ENCODE peak calls at places on chromosomes 4 and X, in four cellular contexts. One of them, this sample, is unnamed.

GRCh38 chrX:114626323-114626722 is 42.4 kb downstream of the HTR2C start:
- DNase-seq in neural progenitor cell: peak; percentile 39
- DNase-seq in AG10803: peak; percentile 25
- DNase-seq in MM.1S: peak; percentile 33
- DNase-seq in this sample: peak; percentile 32

GRCh38 chr4:90317785-90318184 is 190.6 kb downstream of the CCSER1 start:
- DNase-seq in neural progenitor cell: no peak
- DNase-seq in AG10803: peak; percentile 63
- DNase-seq in MM.1S: no peak
- DNase-seq in this sample: peak; percentile 48

GRCh38 chr4:37599092-37599800 is 86.9 kb downstream of the RELL1 start:
- DNase-seq in neural progenitor cell: no peak
- DNase-seq in AG10803: no peak
- DNase-seq in MM.1S: no peak
- DNase-seq in this sample: no peak

GRCh38 chr4:3026531-3026930 is 47.8 kb downstream of the HTT-AS start:
- DNase-seq in neural progenitor cell: no peak
- DNase-seq in AG10803: no peak
- DNase-seq in MM.1S: no peak
- DNase-seq in this sample: no peak

GRCh38 chrX:129797251-129797906 is 17.6 kb downstream of the SASH3 start:
- DNase-seq in neural progenitor cell: no peak
- DNase-seq in AG10803: no peak
- DNase-seq in MM.1S: no peak
- DNase-seq in this sample: no peak

GRCh38 chr4:140426610-140427103 is 791 bp downstream of the CLGN start:
- DNase-seq in neural progenitor cell: peak; percentile 73
- DNase-seq in AG10803: no peak
- DNase-seq in MM.1S: peak; percentile 41
- DNase-seq in this sample: no peak

GRCh38 chrX:151396042-151396826 is 772 bp upstream of the VMA21 start:
- DNase-seq in neural progenitor cell: no peak
- DNase-seq in AG10803: peak; percentile 74
- DNase-seq in MM.1S: peak; percentile 30
- DNase-seq in this sample: peak; percentile 65

GRCh38 chr4:130812117-130812765 is 1716.3 kb downstream of the C4orf33 start:
- DNase-seq in neural progenitor cell: no peak
- DNase-seq in AG10803: no peak
- DNase-seq in MM.1S: no peak
- DNase-seq in this sample: no peak

GRCh38 chrX:123202523-123202922 is 18.4 kb downstream of the GRIA3 start:
- DNase-seq in neural progenitor cell: no peak
- DNase-seq in AG10803: no peak
- DNase-seq in MM.1S: no peak
- DNase-seq in this sample: no peak

GRCh38 chr4:41145571-41146078 is 68.7 kb downstream of the APBB2 start:
- DNase-seq in neural progenitor cell: peak; percentile 60
- DNase-seq in AG10803: peak; percentile 66
- DNase-seq in MM.1S: peak; percentile 84
- DNase-seq in this sample: no peak

GRCh38 chr4:81652069-81652478 is 180.4 kb upstream of the RASGEF1B start:
- DNase-seq in neural progenitor cell: no peak
- DNase-seq in AG10803: no peak
- DNase-seq in MM.1S: no peak
- DNase-seq in this sample: no peak

GRCh38 chrX:17579021-17579420 is 158.3 kb upstream of the SCML1 start:
- DNase-seq in neural progenitor cell: no peak
- DNase-seq in AG10803: peak; percentile 49
- DNase-seq in MM.1S: no peak
- DNase-seq in this sample: no peak

GRCh38 chr4:119314356-119314755 is 7.6 kb downstream of the FABP2 start:
- DNase-seq in neural progenitor cell: peak; percentile 68
- DNase-seq in AG10803: peak; percentile 45
- DNase-seq in MM.1S: peak; percentile 55
- DNase-seq in this sample: peak; percentile 62

GRCh38 chr4:47209833-47210232 is 178.5 kb downstream of the GABRB1 start:
- DNase-seq in neural progenitor cell: no peak
- DNase-seq in AG10803: peak; percentile 42
- DNase-seq in MM.1S: no peak
- DNase-seq in this sample: peak; percentile 72

GRCh38 chrX:8191022-8191421 is 20.0 kb upstream of the VCX2 start:
- DNase-seq in neural progenitor cell: no peak
- DNase-seq in AG10803: no peak
- DNase-seq in MM.1S: no peak
- DNase-seq in this sample: peak; percentile 93

GRCh38 chr4:84547211-84547610 is 35.7 kb upstream of the CDS1 start:
- DNase-seq in neural progenitor cell: no peak
- DNase-seq in AG10803: no peak
- DNase-seq in MM.1S: no peak
- DNase-seq in this sample: peak; percentile 39

GRCh38 chr4:173486714-173487392 is 43.2 kb downstream of the HAND2 start:
- DNase-seq in neural progenitor cell: no peak
- DNase-seq in AG10803: no peak
- DNase-seq in MM.1S: no peak
- DNase-seq in this sample: no peak

GRCh38 chrX:19670854-19671620 is 155.7 kb upstream of the MAP3K15 start:
- DNase-seq in neural progenitor cell: peak; percentile 14
- DNase-seq in AG10803: peak; percentile 78
- DNase-seq in MM.1S: no peak
- DNase-seq in this sample: peak; percentile 64

GRCh38 chr4:138938371-138938699 is 77.2 kb upstream of the NOCT start:
- DNase-seq in neural progenitor cell: peak; percentile 54
- DNase-seq in AG10803: peak; percentile 46
- DNase-seq in MM.1S: peak; percentile 42
- DNase-seq in this sample: peak; percentile 65

GRCh38 chrX:15607067-15607466 is 6.3 kb upstream of the ACE2 start:
- DNase-seq in neural progenitor cell: no peak
- DNase-seq in AG10803: no peak
- DNase-seq in MM.1S: no peak
- DNase-seq in this sample: no peak

GRCh38 chrX:78019586-78020483 is 50.4 kb upstream of the PGAM4 start:
- DNase-seq in neural progenitor cell: no peak
- DNase-seq in AG10803: no peak
- DNase-seq in MM.1S: no peak
- DNase-seq in this sample: peak; percentile 64

GRCh38 chrX:103889216-103889615 is 57.2 kb upstream of the RAB9B start:
- DNase-seq in neural progenitor cell: no peak
- DNase-seq in AG10803: no peak
- DNase-seq in MM.1S: no peak
- DNase-seq in this sample: peak; percentile 4

GRCh38 chr4:26178874-26179273 is 141.9 kb upstream of the RBPJ start:
- DNase-seq in neural progenitor cell: no peak
- DNase-seq in AG10803: peak; percentile 16
- DNase-seq in MM.1S: no peak
- DNase-seq in this sample: no peak

GRCh38 chrX:10221651-10222050 is 64.9 kb downstream of the CLCN4 start:
- DNase-seq in neural progenitor cell: no peak
- DNase-seq in AG10803: no peak
- DNase-seq in MM.1S: no peak
- DNase-seq in this sample: no peak

GRCh38 chr4:159508917-159509500 is 406.1 kb downstream of the RAPGEF2 start:
- DNase-seq in neural progenitor cell: no peak
- DNase-seq in AG10803: no peak
- DNase-seq in MM.1S: no peak
- DNase-seq in this sample: no peak

GRCh38 chr4:159504634-159505033 is 401.8 kb downstream of the RAPGEF2 start:
- DNase-seq in neural progenitor cell: no peak
- DNase-seq in AG10803: no peak
- DNase-seq in MM.1S: no peak
- DNase-seq in this sample: peak; percentile 24

GRCh38 chr4:159503243-159503642 is 400.4 kb downstream of the RAPGEF2 start:
- DNase-seq in neural progenitor cell: peak; percentile 83
- DNase-seq in AG10803: no peak
- DNase-seq in MM.1S: no peak
- DNase-seq in this sample: no peak

GRCh38 chr4:159506801-159507517 is 404.1 kb downstream of the RAPGEF2 start:
- DNase-seq in neural progenitor cell: no peak
- DNase-seq in AG10803: no peak
- DNase-seq in MM.1S: no peak
- DNase-seq in this sample: no peak

GRCh38 chr4:159505275-159505975 is 402.5 kb downstream of the RAPGEF2 start:
- DNase-seq in neural progenitor cell: peak; percentile 11
- DNase-seq in AG10803: no peak
- DNase-seq in MM.1S: no peak
- DNase-seq in this sample: no peak
- H3K4me3 ChIP-seq in neural progenitor cell: no peak overlapping the region
- H3K4me3 ChIP-seq in AG10803: no peak overlapping the region
- H3K4me3 ChIP-seq in MM.1S: no peak overlapping the region
- H3K4me3 ChIP-seq in this sample: no peak overlapping the region

GRCh38 chr4:186946140-186946539 is 222.5 kb upstream of the FAT1 start:
- DNase-seq in neural progenitor cell: peak; percentile 42
- DNase-seq in AG10803: no peak
- DNase-seq in MM.1S: no peak
- DNase-seq in this sample: no peak

GRCh38 chr4:186943607-186943908 is 219.9 kb upstream of the FAT1 start:
- DNase-seq in neural progenitor cell: no peak
- DNase-seq in AG10803: no peak
- DNase-seq in MM.1S: no peak
- DNase-seq in this sample: no peak

GRCh38 chr4:186948361-186949291 is 225.0 kb upstream of the FAT1 start:
- DNase-seq in neural progenitor cell: peak; percentile 73
- DNase-seq in AG10803: peak; percentile 45
- DNase-seq in MM.1S: no peak
- DNase-seq in this sample: no peak

GRCh38 chr4:186949847-186950246 is 226.2 kb upstream of the FAT1 start:
- DNase-seq in neural progenitor cell: no peak
- DNase-seq in AG10803: no peak
- DNase-seq in MM.1S: no peak
- DNase-seq in this sample: no peak

GRCh38 chr4:186946682-186947294 is 223.1 kb upstream of the FAT1 start:
- DNase-seq in neural progenitor cell: peak; percentile 63
- DNase-seq in AG10803: no peak
- DNase-seq in MM.1S: no peak
- DNase-seq in this sample: peak; percentile 69
- TF ChIP-seq CTCF in neural progenitor cell: peak; percentile 47
- TF ChIP-seq CTCF in AG10803: peak; percentile 9
- TF ChIP-seq CTCF in MM.1S: peak; percentile 9
- TF ChIP-seq CTCF in this sample: peak; percentile 31

DNA sequence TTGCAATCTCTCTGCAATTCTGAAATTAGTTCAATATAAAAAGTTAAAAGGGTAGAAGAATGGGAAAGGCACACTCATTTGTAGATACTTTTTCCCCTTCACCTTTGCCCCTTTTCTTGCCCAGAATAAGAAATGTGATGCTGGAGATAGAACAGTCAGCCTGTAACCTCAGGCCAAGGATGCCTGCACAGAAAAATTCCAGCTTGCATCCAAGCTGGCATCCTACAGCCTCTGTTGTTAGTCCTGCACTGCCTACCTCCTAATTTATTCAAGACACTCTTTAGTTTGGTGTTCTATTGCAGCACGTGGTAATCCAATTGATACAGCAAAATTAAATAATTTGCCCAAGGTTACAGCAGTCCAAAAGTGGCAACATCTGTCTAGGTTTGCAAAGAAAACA is 9.7 kb upstream of the USO1 start:
- DNase-seq in neural progenitor cell: no peak
- DNase-seq in AG10803: no peak
- DNase-seq in MM.1S: no peak
- DNase-seq in this sample: no peak
- H3K4me3 ChIP-seq in neural progenitor cell: no peak overlapping the region
- H3K4me3 ChIP-seq in AG10803: peak overlapping the region; percentile 28
- H3K4me3 ChIP-seq in MM.1S: peak overlapping the region; percentile 38
- H3K4me3 ChIP-seq in this sample: no peak overlapping the region

DNA sequence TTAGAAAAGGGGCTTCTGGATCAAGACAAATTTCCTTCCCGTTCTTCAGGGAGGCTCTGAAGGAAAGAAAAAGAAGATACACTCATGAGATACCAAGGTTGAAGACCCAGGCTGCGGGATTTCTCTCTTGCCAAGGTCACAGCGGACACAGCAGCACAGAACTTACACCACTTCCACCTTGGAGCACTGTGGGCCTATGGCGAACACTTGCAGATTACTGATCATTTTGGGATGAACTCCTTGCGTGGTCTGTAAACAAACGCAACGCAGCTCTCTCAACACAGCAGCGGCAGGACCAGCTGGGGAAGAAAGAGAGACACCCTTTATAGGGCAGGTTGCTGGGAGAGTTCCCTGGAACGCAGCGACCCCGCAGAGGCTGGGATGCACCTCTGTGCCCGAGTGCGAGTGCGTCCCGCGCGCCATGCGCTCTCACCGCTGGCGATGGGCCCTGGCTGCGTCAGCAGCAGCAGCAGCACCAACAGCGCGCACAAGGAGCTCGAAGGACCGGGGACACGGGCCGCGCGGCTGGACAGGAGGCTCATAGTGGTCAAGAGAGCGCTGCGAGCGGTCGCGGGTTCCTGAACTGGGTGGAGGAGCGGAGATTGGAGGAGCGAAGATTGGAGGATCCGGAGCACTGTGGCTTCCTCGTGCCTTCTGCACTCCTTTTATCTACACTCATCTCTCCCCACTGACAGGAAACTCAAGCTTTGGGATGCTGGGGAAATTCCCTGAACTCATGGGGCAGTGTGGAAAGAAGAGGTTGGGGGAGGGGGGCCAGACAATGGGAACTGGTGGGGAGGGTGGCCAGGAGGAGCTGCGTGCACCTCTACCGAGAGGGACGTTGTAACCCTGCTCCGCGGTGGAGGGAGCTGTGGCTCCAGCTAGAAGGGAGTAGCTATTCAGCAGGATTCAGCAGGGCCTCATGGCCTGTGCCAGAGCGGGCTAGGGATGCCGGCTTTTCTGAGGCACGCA is at the start of gene CXCL5:
- DNase-seq in neural progenitor cell: peak; percentile 78
- DNase-seq in AG10803: peak; percentile 37
- DNase-seq in MM.1S: no peak
- DNase-seq in this sample: peak; percentile 68
- TF ChIP-seq CTCF in neural progenitor cell: peak; percentile 26
- TF ChIP-seq CTCF in AG10803: no peak
- TF ChIP-seq CTCF in MM.1S: no peak
- TF ChIP-seq CTCF in this sample: peak; percentile 37

GRCh38 chr4:157818946-157819692 is 353.7 kb downstream of the GASK1B start:
- DNase-seq in neural progenitor cell: no peak
- DNase-seq in AG10803: no peak
- DNase-seq in MM.1S: no peak
- DNase-seq in this sample: no peak
- H3K4me3 ChIP-seq in neural progenitor cell: no peak overlapping the region
- H3K4me3 ChIP-seq in AG10803: no peak overlapping the region
- H3K4me3 ChIP-seq in MM.1S: no peak overlapping the region
- H3K4me3 ChIP-seq in this sample: no peak overlapping the region

DNA sequence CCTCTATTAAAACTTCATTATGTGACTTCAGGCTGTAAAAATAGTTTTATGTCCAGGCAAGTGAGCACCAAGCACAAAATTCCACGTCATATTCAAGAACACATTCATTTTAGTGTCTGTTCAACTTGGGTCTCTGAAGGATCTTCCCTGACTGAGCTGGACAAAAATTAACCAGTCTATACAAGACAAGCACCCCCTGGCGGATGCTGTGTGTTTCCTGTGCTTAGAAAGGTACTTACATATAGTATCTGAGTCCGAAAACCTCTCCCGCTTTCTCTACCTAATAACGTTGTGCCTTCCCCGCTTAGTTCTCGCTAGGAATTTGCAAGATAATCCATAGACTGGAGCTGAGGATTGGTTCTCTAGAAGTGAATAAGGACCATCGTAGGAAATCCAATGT is 2214.5 kb upstream of the TENM3 start:
- DNase-seq in neural progenitor cell: peak; percentile 86
- DNase-seq in AG10803: no peak
- DNase-seq in MM.1S: peak; percentile 74
- DNase-seq in this sample: peak; percentile 60
- TF ChIP-seq CTCF in neural progenitor cell: peak; percentile 72
- TF ChIP-seq CTCF in AG10803: no peak
- TF ChIP-seq CTCF in MM.1S: peak; percentile 54
- TF ChIP-seq CTCF in this sample: peak; percentile 38

GRCh38 chr4:103099691-103100392 is at the start of gene BDH2:
- DNase-seq in neural progenitor cell: peak; percentile 92
- DNase-seq in AG10803: peak; percentile 96
- DNase-seq in MM.1S: peak; percentile 91
- DNase-seq in this sample: peak; percentile 95
- H3K4me3 ChIP-seq in neural progenitor cell: peak within 1 kb of the TSS; percentile 77
- H3K4me3 ChIP-seq in AG10803: peak within 1 kb of the TSS; percentile 64
- H3K4me3 ChIP-seq in MM.1S: peak within 1 kb of the TSS; percentile 43
- H3K4me3 ChIP-seq in this sample: peak within 1 kb of the TSS; percentile 67

This sample was measured in epithelial cell of esophagus.